ENCODE peak calls at places on chromosome 6, in seven cellular contexts. H is IMR-90, S is neuronal stem cell, C is mesendoderm, A is mesenchymal stem cell, M is H9, P is H1. X is an unnamed sample.

GRCh38 chr6:40512340-40512739 is 74.8 kb downstream of the LRFN2 start:
- DNase-seq in H (no peak), S (no peak), C (no peak), A (no peak), M (no peak), P (no peak), X (no peak)

GRCh38 chr6:17365961-17366360 is 27.4 kb upstream of the CAP2 start:
- DNase-seq in H (no peak), S (no peak), C (no peak), A (no peak), M (no peak), P (no peak), X (no peak)

GRCh38 chr6:24125980-24126379 is at the start of gene NRSN1:
- DNase-seq in H (no peak), S (peak), C (peak), A (no peak), M (peak), P (peak), X (no peak)

GRCh38 chr6:16380220-16380809 is 141.9 kb downstream of the GMPR start:
- DNase-seq in H (no peak), S (no peak), C (no peak), A (no peak), M (no peak), P (no peak), X (no peak)

GRCh38 chr6:157993076-157993475 is 11.4 kb downstream of the SYNJ2 start:
- DNase-seq in H (no peak), S (no peak), C (no peak), A (no peak), M (no peak), P (no peak), X (no peak)

GRCh38 chr6:78629154-78629721 is 238.1 kb upstream of the IRAK1BP1 start:
- DNase-seq in H (peak), S (no peak), C (peak), A (peak), M (peak), P (peak), X (peak)

GRCh38 chr6:125107896-125108295 is 45.7 kb upstream of the TPD52L1 start:
- DNase-seq in H (peak), S (no peak), C (no peak), A (no peak), M (no peak), P (no peak), X (no peak)

GRCh38 chr6:3777695-3778461 is 26.4 kb upstream of the PXDC1 start:
- DNase-seq in H (no peak), S (peak), C (no peak), A (no peak), M (no peak), P (no peak), X (no peak)

GRCh38 chr6:156942266-156942665 is 165.1 kb downstream of the ARID1B start:
- DNase-seq in H (no peak), S (no peak), C (peak), A (no peak), M (peak), P (no peak), X (no peak)

GRCh38 chr6:105272783-105273182 is 93.0 kb upstream of the POPDC3 start:
- DNase-seq in H (peak), S (no peak), C (peak), A (no peak), M (peak), P (no peak), X (peak)

GRCh38 chr6:45613678-45614077 is 235.9 kb upstream of the SUPT3H start:
- DNase-seq in H (peak), S (no peak), C (no peak), A (peak), M (no peak), P (peak), X (no peak)

GRCh38 chr6:157607317-157608109 is 215.5 kb upstream of the SNX9 start:
- DNase-seq in H (no peak), S (no peak), C (peak), A (no peak), M (peak), P (no peak), X (no peak)

GRCh38 chr6:113039013-113039412 is 691.9 kb downstream of the RFPL4B start:
- DNase-seq in H (no peak), S (no peak), C (no peak), A (no peak), M (no peak), P (no peak), X (no peak)

GRCh38 chr6:156413156-156413555 is 364.0 kb upstream of the ARID1B start:
- DNase-seq in H (no peak), S (no peak), C (no peak), A (no peak), M (no peak), P (no peak), X (no peak)

GRCh38 chr6:154705471-154706113 is 27.6 kb upstream of the SCAF8 start:
- DNase-seq in H (no peak), S (no peak), C (peak), A (no peak), M (no peak), P (no peak), X (peak)

GRCh38 chr6:64896939-64897338 is 810.1 kb downstream of the EYS start:
- DNase-seq in H (no peak), S (no peak), C (no peak), A (no peak), M (no peak), P (no peak), X (no peak)

GRCh38 chr6:124943658-124944057 is 18.6 kb upstream of the RNF217 start:
- DNase-seq in H (no peak), S (no peak), C (no peak), A (peak), M (no peak), P (no peak), X (peak)

GRCh38 chr6:85662251-85662650 is 19.6 kb upstream of the SYNCRIP start:
- DNase-seq in H (no peak), S (no peak), C (no peak), A (no peak), M (no peak), P (no peak), X (no peak)

DNA sequence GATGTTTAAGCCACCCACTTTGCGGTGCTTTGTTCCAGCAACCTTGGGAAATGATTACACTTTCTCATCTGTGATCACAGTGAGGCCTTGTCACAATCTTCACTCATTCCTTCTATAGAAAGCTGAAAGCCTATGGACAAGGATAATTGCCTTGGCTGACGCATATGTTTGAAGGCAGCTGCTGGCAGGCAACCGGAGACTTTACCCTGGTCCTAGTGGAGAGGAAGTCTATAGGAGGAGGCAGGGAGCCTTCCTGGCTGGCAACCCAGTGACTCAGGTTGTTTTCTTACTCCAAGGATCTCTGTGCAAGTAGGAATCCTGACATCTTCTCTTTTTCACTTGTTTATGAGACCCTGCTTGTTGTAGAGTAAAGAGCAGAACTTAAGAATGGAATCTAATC is 34.1 kb upstream of the ESR1 start:
- DNase-seq in H (no peak), S (no peak), C (no peak), A (no peak), M (no peak), P (no peak), X (no peak)
- H2AK5ac ChIP-seq in H (no peak), S (no peak), C (no peak), A (no peak), M (no peak), P (no peak), X (no peak)

DNA sequence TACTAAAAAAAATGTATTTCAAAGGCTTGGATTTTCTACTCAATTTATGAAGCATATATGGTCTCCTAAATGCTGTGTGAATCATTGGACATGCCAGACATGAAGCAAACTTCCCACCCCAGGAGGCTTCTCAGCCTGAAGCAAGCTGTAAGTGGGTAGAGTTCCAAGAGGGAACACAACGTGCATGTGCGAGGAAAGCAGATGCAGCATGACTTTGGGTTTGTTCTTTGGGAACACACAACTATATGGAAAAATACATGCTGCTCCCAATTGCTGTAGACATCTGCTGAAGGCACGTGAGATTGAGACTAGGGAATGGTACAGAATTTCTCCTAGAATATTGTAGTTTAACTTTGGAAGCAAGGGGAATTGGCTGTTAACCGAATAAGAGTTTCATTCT is 55.1 kb downstream of the RSPO3 start:
- DNase-seq in H (no peak), S (no peak), C (no peak), A (peak), M (no peak), P (no peak), X (no peak)
- H2AK5ac ChIP-seq in H (no peak), S (no peak), C (no peak), A (no peak), M (no peak), P (no peak), X (no peak)

DNA sequence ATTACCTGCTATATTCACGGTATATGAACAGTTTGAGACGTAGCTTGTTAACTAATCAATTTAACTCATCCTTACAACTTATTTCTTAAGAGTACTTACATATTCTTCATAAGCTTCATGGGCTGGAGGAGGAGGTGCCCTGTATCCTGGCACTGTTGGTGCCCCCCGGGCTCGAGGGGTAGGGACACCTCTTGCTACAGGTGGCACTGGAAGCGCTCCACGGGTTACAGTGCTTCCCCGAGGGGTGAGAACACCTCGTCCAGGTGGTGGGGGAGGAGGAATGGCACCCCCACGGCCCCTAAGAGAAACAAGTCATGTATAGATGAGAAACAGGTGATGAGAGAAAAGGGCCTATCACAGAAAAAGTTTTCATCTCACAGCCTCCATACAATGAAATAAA is 391.5 kb downstream of the KHDRBS2 start:
- DNase-seq in H (no peak), S (no peak), C (no peak), A (no peak), M (no peak), P (no peak), X (no peak)
- H2AK5ac ChIP-seq in H (no peak), S (no peak), C (no peak), A (no peak), M (no peak), P (no peak), X (no peak)

DNA sequence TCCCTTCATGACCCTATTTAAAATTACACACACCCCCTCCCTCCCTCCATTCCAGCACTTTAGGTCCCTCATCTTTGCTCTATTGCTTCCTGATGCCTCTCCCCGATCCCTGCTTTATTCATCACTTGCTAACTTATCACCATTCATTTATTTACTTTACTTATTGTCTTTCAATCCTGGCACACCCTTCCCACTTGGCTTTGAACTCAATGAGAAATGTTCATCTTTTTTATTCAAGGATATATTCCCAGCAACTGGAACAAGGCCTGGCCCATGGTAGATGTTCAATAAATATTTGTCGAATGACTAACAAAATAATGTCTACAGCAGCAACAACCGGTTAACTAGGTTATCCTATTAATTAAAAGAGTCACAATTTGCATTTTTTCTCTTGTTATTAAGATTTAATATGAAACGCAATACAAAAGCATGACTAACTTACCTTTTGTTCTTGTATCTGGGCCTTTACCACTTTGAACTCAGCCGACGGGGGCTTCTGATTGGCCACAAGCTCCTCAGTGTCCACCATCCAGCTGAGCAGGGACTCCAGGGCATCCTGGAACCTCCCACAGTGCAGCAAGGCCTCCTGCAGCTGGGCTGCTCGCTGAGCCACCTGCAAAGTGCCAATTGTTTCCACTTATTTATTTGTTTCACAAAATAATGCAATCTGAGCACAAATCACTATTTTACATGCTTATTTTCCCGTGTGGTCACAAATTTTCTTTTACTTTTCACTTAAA is 107.8 kb downstream of the DST start:
- DNase-seq in H (no peak), S (no peak), C (peak), A (no peak), M (peak), P (peak), X (no peak)
- H2AK5ac ChIP-seq in H (no peak), S (no peak), C (no peak), A (no peak), M (no peak), P (no peak), X (no peak)

GRCh38 chr6:116986819-116987218 is 109.8 kb downstream of the RFX6 start:
- DNase-seq in H (no peak), S (no peak), C (no peak), A (no peak), M (no peak), P (no peak), X (no peak)

GRCh38 chr6:116992546-116992945 is 115.5 kb downstream of the RFX6 start:
- DNase-seq in H (no peak), S (no peak), C (no peak), A (no peak), M (no peak), P (no peak), X (no peak)

GRCh38 chr6:116990679-116991078 is 113.6 kb downstream of the RFX6 start:
- DNase-seq in H (no peak), S (no peak), C (no peak), A (no peak), M (no peak), P (no peak), X (no peak)
- H2AK5ac ChIP-seq in H (no peak), S (no peak), C (no peak), A (no peak), M (no peak), P (no peak), X (no peak)

DNA sequence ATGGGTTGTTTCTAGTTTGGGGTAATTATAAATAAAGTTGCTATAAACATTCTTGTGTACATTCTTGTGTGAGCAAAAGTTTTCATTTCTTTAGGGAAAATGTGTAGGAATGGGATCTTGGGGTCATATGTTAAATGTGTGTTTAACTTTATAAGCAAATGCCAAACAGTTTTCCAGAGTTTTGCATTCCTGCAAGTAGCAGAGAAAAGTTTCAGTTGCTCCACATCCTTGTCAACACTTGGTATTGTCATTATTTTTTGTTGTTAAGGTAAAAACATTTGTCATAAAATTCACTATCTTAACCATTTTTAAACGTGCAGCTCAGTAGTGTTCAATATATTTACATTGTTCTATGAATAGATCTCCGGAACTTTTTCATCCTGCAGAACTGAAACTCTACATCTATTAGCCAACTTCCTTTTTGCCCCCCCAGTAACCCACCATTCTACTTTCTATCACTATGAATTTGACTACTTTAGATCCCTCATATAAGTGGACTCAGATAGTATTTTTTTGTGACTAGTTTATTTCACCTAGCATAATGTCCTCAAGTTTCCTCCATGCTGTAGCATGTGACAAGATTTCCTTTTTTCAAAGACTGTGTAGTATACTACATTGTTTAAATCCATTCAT is 48.4 kb downstream of the PHACTR2 start:
- DNase-seq in H (no peak), S (no peak), C (no peak), A (no peak), M (no peak), P (no peak), X (no peak)
- H2AK5ac ChIP-seq in H (no peak), S (no peak), C (no peak), A (no peak), M (no peak), P (no peak), X (no peak)

DNA sequence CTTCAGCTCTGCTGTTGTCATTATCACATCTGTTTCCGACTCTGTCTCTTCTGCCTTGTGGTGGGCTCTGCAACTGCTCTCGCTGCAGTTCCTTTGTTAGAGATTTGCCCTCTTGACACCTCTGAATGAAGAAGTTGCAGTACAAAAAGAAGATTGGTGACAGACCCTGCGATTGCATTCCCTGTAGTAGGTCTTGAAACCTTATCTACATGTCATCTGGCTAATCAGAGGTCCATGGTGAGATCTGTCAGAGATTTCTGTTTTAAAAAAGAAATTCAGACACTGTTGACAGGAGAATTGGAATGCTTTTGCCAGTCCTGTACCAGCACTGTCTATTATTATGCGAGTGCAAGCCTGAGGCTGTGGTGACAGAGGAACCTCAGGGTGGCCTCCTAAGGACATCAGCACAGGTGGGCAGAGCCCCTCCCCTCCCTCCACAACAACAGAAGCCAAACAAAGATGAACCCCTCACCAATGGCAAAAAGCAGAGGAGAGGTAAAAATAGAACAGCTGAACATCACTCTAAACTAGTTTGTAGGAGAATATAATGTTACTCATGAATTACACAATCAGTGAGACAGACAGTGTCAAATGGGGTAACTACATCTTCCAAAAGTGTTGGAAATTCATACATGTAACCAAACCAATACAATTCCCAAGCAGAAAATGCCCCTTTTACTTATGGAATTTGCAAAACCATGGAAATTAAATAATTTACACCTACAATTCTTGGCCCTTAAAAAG is 63.6 kb upstream of the DEFB112 start:
- DNase-seq in H (no peak), S (no peak), C (peak), A (no peak), M (no peak), P (no peak), X (no peak)
- H2AK5ac ChIP-seq in H (no peak), S (no peak), C (no peak), A (no peak), M (no peak), P (no peak), X (no peak)

GRCh38 chr6:28648035-28648877 is 122.6 kb downstream of the GPX5 start:
- DNase-seq in H (peak), S (peak), C (peak), A (peak), M (peak), P (peak), X (peak)
- H2AK5ac ChIP-seq in H (no peak), S (no peak), C (no peak), A (no peak), M (no peak), P (no peak), X (no peak)

DNA sequence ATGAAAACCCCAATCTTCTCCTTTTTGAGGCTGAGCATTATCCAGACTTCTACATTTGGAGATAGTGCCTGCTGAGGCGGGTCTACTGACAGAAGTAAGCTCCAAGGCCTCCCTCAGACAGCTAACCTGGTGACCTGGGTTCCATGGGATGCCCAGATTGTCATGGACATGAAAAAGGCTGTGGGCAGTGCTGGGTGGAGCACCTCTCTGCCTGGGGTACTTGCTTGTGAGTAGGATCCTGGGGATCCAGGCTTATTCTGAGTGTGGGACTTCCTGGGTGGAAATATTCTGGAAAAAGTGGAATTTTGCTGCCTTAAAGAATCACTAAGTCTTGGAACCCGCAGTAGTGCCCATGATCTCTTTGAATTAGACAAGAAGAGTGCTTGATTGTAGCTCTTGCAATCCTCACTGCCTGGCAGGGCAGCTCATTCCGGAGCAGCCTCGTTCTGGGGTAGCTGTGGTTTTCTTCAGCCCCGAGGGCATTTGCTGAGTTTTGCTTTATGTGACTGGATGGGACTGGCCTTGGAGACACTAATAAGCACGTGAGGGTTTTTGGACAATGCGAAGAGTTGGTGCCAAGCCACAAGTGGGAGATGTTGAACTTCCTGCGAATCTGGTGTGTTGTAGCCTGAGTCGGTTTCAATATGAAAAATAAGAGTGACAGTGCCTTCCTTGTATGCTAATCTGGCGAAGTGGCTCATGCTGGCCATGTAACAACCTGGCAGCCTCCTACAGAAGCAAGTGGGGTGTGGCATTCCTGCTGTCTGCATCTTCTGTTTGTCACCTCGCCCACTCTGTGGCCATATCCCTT is 28.2 kb downstream of the SNRNP48 start:
- DNase-seq in H (peak), S (no peak), C (peak), A (peak), M (no peak), P (no peak), X (peak)
- H2AK5ac ChIP-seq in H (no peak), S (no peak), C (no peak), A (no peak), M (no peak), P (peak), X (no peak)